ENCODE peak calls at places on chromosomes 13 and 19, in ten cellular contexts. One of them, this sample, is unnamed. For H3K36me3, the result is how much of the 10 kb centered on the place peaks cover.

GRCh38 chr13:48790199-48790598 is 136.5 kb downstream of the CYSLTR2 start:
- DNase-seq in lower lobe of right lung: no peak
- DNase-seq in upper lobe of right lung: no peak
- DNase-seq in IMR-90: no peak
- DNase-seq in pancreas: no peak
- DNase-seq in CD4-positive, CD25-positive, alpha-beta regulatory T cell: no peak
- DNase-seq in breast epithelium: no peak
- DNase-seq in Caco-2: no peak
- DNase-seq in heart left ventricle: no peak
- DNase-seq in mammary epithelial cell: no peak
- DNase-seq in this sample: no peak

GRCh38 chr13:101747039-101747438 is 294.6 kb downstream of the ITGBL1 start:
- DNase-seq in CD4-positive, CD25-positive, alpha-beta regulatory T cell: no peak
- DNase-seq in breast epithelium: no peak
- DNase-seq in pancreas: no peak
- DNase-seq in IMR-90: no peak
- DNase-seq in mammary epithelial cell: no peak
- DNase-seq in heart left ventricle: no peak
- DNase-seq in lower lobe of right lung: no peak
- DNase-seq in upper lobe of right lung: no peak
- DNase-seq in Caco-2: no peak
- DNase-seq in this sample: no peak

GRCh38 chr13:27826379-27827353 is 34.4 kb downstream of the GSX1 start:
- DNase-seq in CD4-positive, CD25-positive, alpha-beta regulatory T cell: peak
- DNase-seq in upper lobe of right lung: peak
- DNase-seq in lower lobe of right lung: peak
- DNase-seq in IMR-90: peak
- DNase-seq in breast epithelium: peak
- DNase-seq in mammary epithelial cell: peak
- DNase-seq in heart left ventricle: peak
- DNase-seq in Caco-2: peak
- DNase-seq in pancreas: peak
- DNase-seq in this sample: peak

GRCh38 chr19:13241321-13242104 is 91.3 kb downstream of the IER2 start:
- DNase-seq in heart left ventricle: no peak
- DNase-seq in CD4-positive, CD25-positive, alpha-beta regulatory T cell: no peak
- DNase-seq in breast epithelium: no peak
- DNase-seq in lower lobe of right lung: no peak
- DNase-seq in pancreas: no peak
- DNase-seq in upper lobe of right lung: no peak
- DNase-seq in Caco-2: no peak
- DNase-seq in mammary epithelial cell: peak
- DNase-seq in IMR-90: no peak
- DNase-seq in this sample: no peak

GRCh38 chr19:18514800-18515682 is 6.8 kb downstream of the ELL start:
- DNase-seq in heart left ventricle: peak
- DNase-seq in IMR-90: peak
- DNase-seq in CD4-positive, CD25-positive, alpha-beta regulatory T cell: no peak
- DNase-seq in Caco-2: peak
- DNase-seq in breast epithelium: peak
- DNase-seq in upper lobe of right lung: peak
- DNase-seq in lower lobe of right lung: peak
- DNase-seq in pancreas: peak
- DNase-seq in mammary epithelial cell: no peak
- DNase-seq in this sample: no peak

GRCh38 chr13:32019612-32020233 is 11.9 kb upstream of the FRY start:
- DNase-seq in upper lobe of right lung: no peak
- DNase-seq in Caco-2: peak
- DNase-seq in mammary epithelial cell: peak
- DNase-seq in lower lobe of right lung: no peak
- DNase-seq in IMR-90: peak
- DNase-seq in pancreas: peak
- DNase-seq in heart left ventricle: peak
- DNase-seq in breast epithelium: no peak
- DNase-seq in CD4-positive, CD25-positive, alpha-beta regulatory T cell: no peak
- DNase-seq in this sample: no peak

GRCh38 chr19:7789447-7789846 is 26.4 kb downstream of the CLEC4M start:
- DNase-seq in upper lobe of right lung: no peak
- DNase-seq in pancreas: no peak
- DNase-seq in mammary epithelial cell: no peak
- DNase-seq in Caco-2: no peak
- DNase-seq in heart left ventricle: no peak
- DNase-seq in breast epithelium: no peak
- DNase-seq in CD4-positive, CD25-positive, alpha-beta regulatory T cell: peak
- DNase-seq in IMR-90: no peak
- DNase-seq in lower lobe of right lung: no peak
- DNase-seq in this sample: no peak

GRCh38 chr19:51626675-51627074 is 3.5 kb downstream of the SIGLEC5 start:
- DNase-seq in pancreas: no peak
- DNase-seq in Caco-2: no peak
- DNase-seq in upper lobe of right lung: no peak
- DNase-seq in CD4-positive, CD25-positive, alpha-beta regulatory T cell: no peak
- DNase-seq in breast epithelium: no peak
- DNase-seq in IMR-90: no peak
- DNase-seq in mammary epithelial cell: no peak
- DNase-seq in lower lobe of right lung: no peak
- DNase-seq in heart left ventricle: no peak
- DNase-seq in this sample: no peak

GRCh38 chr13:48859168-48860105 is 116.3 kb upstream of the FNDC3A start:
- DNase-seq in IMR-90: no peak
- DNase-seq in pancreas: no peak
- DNase-seq in upper lobe of right lung: no peak
- DNase-seq in lower lobe of right lung: no peak
- DNase-seq in breast epithelium: no peak
- DNase-seq in heart left ventricle: no peak
- DNase-seq in mammary epithelial cell: no peak
- DNase-seq in Caco-2: no peak
- DNase-seq in CD4-positive, CD25-positive, alpha-beta regulatory T cell: no peak
- DNase-seq in this sample: no peak

GRCh38 chr13:43816401-43816889 is 29.7 kb upstream of the ENOX1 start:
- DNase-seq in Caco-2: no peak
- DNase-seq in upper lobe of right lung: no peak
- DNase-seq in IMR-90: no peak
- DNase-seq in mammary epithelial cell: no peak
- DNase-seq in pancreas: no peak
- DNase-seq in lower lobe of right lung: no peak
- DNase-seq in heart left ventricle: no peak
- DNase-seq in CD4-positive, CD25-positive, alpha-beta regulatory T cell: no peak
- DNase-seq in breast epithelium: no peak
- DNase-seq in this sample: no peak

GRCh38 chr13:90118467-90119071 is 1228.9 kb upstream of the MIR17HG start:
- DNase-seq in breast epithelium: no peak
- DNase-seq in CD4-positive, CD25-positive, alpha-beta regulatory T cell: no peak
- DNase-seq in mammary epithelial cell: no peak
- DNase-seq in IMR-90: no peak
- DNase-seq in pancreas: no peak
- DNase-seq in lower lobe of right lung: no peak
- DNase-seq in heart left ventricle: no peak
- DNase-seq in upper lobe of right lung: no peak
- DNase-seq in Caco-2: no peak
- DNase-seq in this sample: no peak

GRCh38 chr13:27622881-27623280 is 1.2 kb downstream of the POLR1D start:
- DNase-seq in IMR-90: no peak
- DNase-seq in lower lobe of right lung: no peak
- DNase-seq in upper lobe of right lung: no peak
- DNase-seq in CD4-positive, CD25-positive, alpha-beta regulatory T cell: no peak
- DNase-seq in mammary epithelial cell: no peak
- DNase-seq in pancreas: no peak
- DNase-seq in heart left ventricle: no peak
- DNase-seq in breast epithelium: no peak
- DNase-seq in Caco-2: no peak
- DNase-seq in this sample: no peak

DNA sequence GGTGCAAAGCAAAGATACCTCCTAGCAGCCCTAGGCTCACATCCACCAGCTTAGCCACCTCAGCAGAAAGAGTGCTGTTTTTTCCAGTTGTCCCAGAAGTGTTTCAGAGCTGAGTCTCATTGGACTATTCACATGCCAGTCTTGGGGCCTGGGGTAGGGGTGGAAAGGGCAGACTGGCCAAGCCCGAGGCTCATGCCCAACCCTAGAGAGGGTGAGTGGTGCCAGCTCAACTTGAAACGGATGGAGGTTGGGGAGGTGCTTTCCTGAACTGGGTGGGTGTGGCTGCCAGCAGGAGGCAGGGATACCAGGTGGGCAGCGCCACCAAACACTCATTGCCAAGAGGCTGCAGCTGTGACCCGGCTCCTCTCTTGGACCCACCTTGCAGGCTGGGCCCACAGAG is 116.9 kb downstream of the DPF1 start:
- DNase-seq in upper lobe of right lung: no peak
- DNase-seq in IMR-90: no peak
- DNase-seq in CD4-positive, CD25-positive, alpha-beta regulatory T cell: no peak
- DNase-seq in Caco-2: no peak
- DNase-seq in pancreas: no peak
- DNase-seq in heart left ventricle: no peak
- DNase-seq in breast epithelium: no peak
- DNase-seq in lower lobe of right lung: no peak
- DNase-seq in mammary epithelial cell: no peak
- DNase-seq in this sample: no peak
- H3K36me3 ChIP-seq in upper lobe of right lung: half or more
- H3K36me3 ChIP-seq in IMR-90: under half
- H3K36me3 ChIP-seq in CD4-positive, CD25-positive, alpha-beta regulatory T cell: half or more
- H3K36me3 ChIP-seq in Caco-2: under half
- H3K36me3 ChIP-seq in pancreas: under half
- H3K36me3 ChIP-seq in heart left ventricle: under half
- H3K36me3 ChIP-seq in breast epithelium: under half
- H3K36me3 ChIP-seq in lower lobe of right lung: half or more
- H3K36me3 ChIP-seq in mammary epithelial cell: under half
- H3K36me3 ChIP-seq in this sample: under half

GRCh38 chr13:98019186-98019585 is 65.7 kb downstream of the IPO5 start:
- DNase-seq in IMR-90: no peak
- DNase-seq in heart left ventricle: no peak
- DNase-seq in lower lobe of right lung: no peak
- DNase-seq in CD4-positive, CD25-positive, alpha-beta regulatory T cell: no peak
- DNase-seq in mammary epithelial cell: no peak
- DNase-seq in upper lobe of right lung: no peak
- DNase-seq in pancreas: no peak
- DNase-seq in breast epithelium: no peak
- DNase-seq in Caco-2: no peak
- DNase-seq in this sample: no peak

GRCh38 chr13:98018293-98018692 is 64.8 kb downstream of the IPO5 start:
- DNase-seq in upper lobe of right lung: no peak
- DNase-seq in breast epithelium: no peak
- DNase-seq in CD4-positive, CD25-positive, alpha-beta regulatory T cell: no peak
- DNase-seq in pancreas: no peak
- DNase-seq in IMR-90: no peak
- DNase-seq in mammary epithelial cell: no peak
- DNase-seq in lower lobe of right lung: no peak
- DNase-seq in heart left ventricle: no peak
- DNase-seq in Caco-2: no peak
- DNase-seq in this sample: no peak

GRCh38 chr13:98022210-98022609 is 68.7 kb downstream of the IPO5 start:
- DNase-seq in mammary epithelial cell: peak
- DNase-seq in lower lobe of right lung: no peak
- DNase-seq in CD4-positive, CD25-positive, alpha-beta regulatory T cell: no peak
- DNase-seq in IMR-90: peak
- DNase-seq in Caco-2: no peak
- DNase-seq in upper lobe of right lung: no peak
- DNase-seq in heart left ventricle: peak
- DNase-seq in breast epithelium: peak
- DNase-seq in pancreas: no peak
- DNase-seq in this sample: no peak

GRCh38 chr13:98025480-98026025 is 72.1 kb downstream of the IPO5 start:
- DNase-seq in breast epithelium: no peak
- DNase-seq in upper lobe of right lung: no peak
- DNase-seq in lower lobe of right lung: no peak
- DNase-seq in mammary epithelial cell: no peak
- DNase-seq in IMR-90: peak
- DNase-seq in CD4-positive, CD25-positive, alpha-beta regulatory T cell: no peak
- DNase-seq in pancreas: no peak
- DNase-seq in heart left ventricle: no peak
- DNase-seq in Caco-2: no peak
- DNase-seq in this sample: no peak

DNA sequence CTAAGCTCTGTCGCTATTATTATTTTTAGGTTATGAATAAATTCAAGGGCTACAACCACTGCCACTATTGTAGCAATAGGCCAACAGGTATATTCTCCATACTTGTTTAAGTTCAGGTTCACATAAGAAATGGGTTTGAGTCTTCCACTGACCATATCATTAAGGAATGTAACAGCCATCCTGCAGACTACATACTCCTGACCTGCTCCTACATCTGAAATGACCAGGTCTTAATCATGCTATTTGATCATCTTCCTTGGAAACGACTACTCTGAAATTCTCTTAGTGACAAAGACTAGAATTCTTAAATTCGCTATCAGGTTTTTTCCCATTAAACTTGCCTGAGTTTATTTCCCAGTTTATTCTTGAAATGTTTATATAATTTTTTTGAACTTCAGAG is 66.8 kb downstream of the IPO5 start:
- DNase-seq in breast epithelium: no peak
- DNase-seq in lower lobe of right lung: no peak
- DNase-seq in upper lobe of right lung: no peak
- DNase-seq in Caco-2: no peak
- DNase-seq in mammary epithelial cell: no peak
- DNase-seq in pancreas: no peak
- DNase-seq in CD4-positive, CD25-positive, alpha-beta regulatory T cell: no peak
- DNase-seq in heart left ventricle: no peak
- DNase-seq in IMR-90: peak
- DNase-seq in this sample: no peak
- H3K36me3 ChIP-seq in breast epithelium: under half
- H3K36me3 ChIP-seq in lower lobe of right lung: half or more
- H3K36me3 ChIP-seq in upper lobe of right lung: half or more
- H3K36me3 ChIP-seq in Caco-2: under half
- H3K36me3 ChIP-seq in mammary epithelial cell: half or more
- H3K36me3 ChIP-seq in pancreas: under half
- H3K36me3 ChIP-seq in CD4-positive, CD25-positive, alpha-beta regulatory T cell: half or more
- H3K36me3 ChIP-seq in heart left ventricle: half or more
- H3K36me3 ChIP-seq in IMR-90: under half
- H3K36me3 ChIP-seq in this sample: half or more

GRCh38 chr19:55692681-55693081 is 17.7 kb downstream of the EPN1 start:
- DNase-seq in mammary epithelial cell: no peak
- DNase-seq in heart left ventricle: no peak
- DNase-seq in lower lobe of right lung: peak
- DNase-seq in IMR-90: no peak
- DNase-seq in Caco-2: no peak
- DNase-seq in pancreas: no peak
- DNase-seq in CD4-positive, CD25-positive, alpha-beta regulatory T cell: no peak
- DNase-seq in upper lobe of right lung: no peak
- DNase-seq in breast epithelium: no peak
- DNase-seq in this sample: no peak
- H3K36me3 ChIP-seq in mammary epithelial cell: under half
- H3K36me3 ChIP-seq in heart left ventricle: half or more
- H3K36me3 ChIP-seq in lower lobe of right lung: half or more
- H3K36me3 ChIP-seq in IMR-90: half or more
- H3K36me3 ChIP-seq in Caco-2: under half
- H3K36me3 ChIP-seq in pancreas: under half
- H3K36me3 ChIP-seq in CD4-positive, CD25-positive, alpha-beta regulatory T cell: half or more
- H3K36me3 ChIP-seq in upper lobe of right lung: half or more
- H3K36me3 ChIP-seq in breast epithelium: under half
- H3K36me3 ChIP-seq in this sample: under half

DNA sequence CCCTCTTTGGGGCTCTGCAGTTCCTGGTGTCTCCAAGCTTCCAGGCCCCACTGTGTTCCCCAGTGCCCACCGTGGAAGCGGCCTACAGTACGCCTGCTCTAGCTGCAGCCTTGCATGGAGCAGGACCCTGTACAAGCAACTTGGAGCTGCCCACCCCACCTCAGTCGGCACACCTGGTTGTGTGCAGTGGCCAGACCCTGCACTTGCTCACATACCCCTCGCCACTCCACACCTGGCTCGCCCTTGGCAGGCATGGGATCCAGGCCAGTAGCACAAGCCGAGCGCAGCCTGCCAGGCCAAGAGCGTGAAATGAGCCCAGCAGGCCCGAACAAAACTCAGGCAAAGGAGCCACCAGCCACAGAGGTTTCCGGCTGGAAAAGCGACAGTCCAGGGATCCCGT is 36.4 kb downstream of the ANKRD27 start:
- DNase-seq in Caco-2: no peak
- DNase-seq in lower lobe of right lung: no peak
- DNase-seq in pancreas: no peak
- DNase-seq in mammary epithelial cell: no peak
- DNase-seq in heart left ventricle: no peak
- DNase-seq in IMR-90: no peak
- DNase-seq in CD4-positive, CD25-positive, alpha-beta regulatory T cell: no peak
- DNase-seq in upper lobe of right lung: no peak
- DNase-seq in breast epithelium: no peak
- DNase-seq in this sample: no peak
- H3K36me3 ChIP-seq in Caco-2: under half
- H3K36me3 ChIP-seq in lower lobe of right lung: half or more
- H3K36me3 ChIP-seq in pancreas: under half
- H3K36me3 ChIP-seq in mammary epithelial cell: under half
- H3K36me3 ChIP-seq in heart left ventricle: half or more
- H3K36me3 ChIP-seq in IMR-90: half or more
- H3K36me3 ChIP-seq in CD4-positive, CD25-positive, alpha-beta regulatory T cell: under half
- H3K36me3 ChIP-seq in upper lobe of right lung: half or more
- H3K36me3 ChIP-seq in breast epithelium: under half
- H3K36me3 ChIP-seq in this sample: under half

This sample was measured in psoas muscle.